ENCODE peak calls at places on chromosomes 6 and 20, in ten cellular contexts. Q is HCT116, W is breast epithelium, K is spleen, Z is HepG2, P is H1, F is stomach, U is suprapubic skin, O is HL-60, I is prostate gland. N is an unnamed sample.

GRCh38 chr6:161100072-161100471 is 108.5 kb downstream of the MAP3K4 start:
- DNase-seq in I (no peak), F (no peak), O (no peak), P (no peak), U (no peak), K (no peak), Q (no peak), W (no peak), Z (no peak), N (no peak)

GRCh38 chr20:51060301-51060700 is 37.4 kb upstream of the KCNG1 start:
- DNase-seq in W (no peak), F (no peak), K (no peak), O (no peak), P (no peak), Z (no peak), U (no peak), Q (no peak), I (no peak), N (no peak)

GRCh38 chr6:10389739-10390494 is 25.0 kb downstream of the TFAP2A start:
- DNase-seq in I (no peak), O (no peak), Z (no peak), W (no peak), P (no peak), F (no peak), K (no peak), Q (no peak), U (no peak), N (peak)

GRCh38 chr6:63525186-63525878 is 46.9 kb upstream of the LOC128125822 start:
- DNase-seq in Z (no peak), Q (peak), U (no peak), I (no peak), K (no peak), O (no peak), F (no peak), W (no peak), P (no peak), N (no peak)

GRCh38 chr6:15464211-15464725 is 198.6 kb downstream of the DTNBP1 start:
- DNase-seq in I (no peak), Z (peak), U (no peak), W (no peak), Q (peak), O (peak), K (no peak), P (peak), F (peak), N (no peak)

GRCh38 chr6:89385156-89385667 is 26.9 kb downstream of the RRAGD start:
- DNase-seq in Q (no peak), O (no peak), P (peak), F (no peak), W (no peak), U (no peak), Z (no peak), K (no peak), I (peak), N (no peak)

GRCh38 chr20:32536861-32537656 is 48.1 kb downstream of the NOL4L start:
- DNase-seq in K (peak), I (no peak), Z (no peak), U (no peak), W (no peak), F (peak), P (no peak), O (peak), Q (no peak), N (peak)

GRCh38 chr6:29861521-29862255 is 34.1 kb downstream of the HLA-G start:
- DNase-seq in I (no peak), Z (no peak), W (no peak), P (no peak), O (no peak), K (no peak), F (no peak), Q (no peak), U (no peak), N (no peak)

GRCh38 chr20:34581341-34582189 is 23.0 kb downstream of the MAP1LC3A start:
- DNase-seq in P (no peak), U (no peak), O (no peak), K (no peak), I (no peak), W (no peak), Z (no peak), F (no peak), Q (no peak), N (no peak)

GRCh38 chr6:29941916-29942274 is 437 bp upstream of the HLA-A start:
- DNase-seq in F (no peak), Z (no peak), Q (no peak), I (no peak), U (no peak), K (no peak), P (no peak), O (no peak), W (no peak), N (no peak)

GRCh38 chr6:4776967-4777925 is 1.0 kb downstream of the CDYL start:
- DNase-seq in W (no peak), I (peak), U (peak), P (no peak), O (peak), K (no peak), F (no peak), Z (no peak), Q (no peak), N (no peak)

GRCh38 chr6:71531841-71532240 is 243.2 kb downstream of the OGFRL1 start:
- DNase-seq in U (no peak), Q (no peak), O (no peak), F (no peak), W (peak), I (no peak), P (no peak), Z (no peak), K (no peak), N (no peak)

GRCh38 chr20:24963672-24964517 is 14.8 kb downstream of the CST7 start:
- DNase-seq in K (peak), Q (no peak), P (no peak), Z (no peak), U (no peak), F (no peak), I (no peak), W (no peak), O (no peak), N (no peak)

GRCh38 chr20:8457978-8458377 is 325.9 kb downstream of the PLCB1 start:
- DNase-seq in F (no peak), U (no peak), W (no peak), K (no peak), Z (no peak), O (peak), P (no peak), Q (no peak), I (no peak), N (no peak)

GRCh38 chr6:157273756-157274088 is 49.6 kb downstream of the TMEM242 start:
- DNase-seq in P (no peak), F (peak), Q (peak), U (no peak), K (peak), W (no peak), Z (peak), I (no peak), O (no peak), N (peak)

GRCh38 chr20:13788167-13788834 is 3.5 kb downstream of the NDUFAF5 start:
- DNase-seq in W (peak), O (peak), F (peak), Z (peak), U (no peak), I (peak), P (no peak), K (no peak), Q (peak), N (no peak)

GRCh38 chr6:129184808-129185366 is 301.9 kb downstream of the LAMA2 start:
- DNase-seq in Z (no peak), O (no peak), F (no peak), Q (no peak), K (no peak), W (no peak), I (no peak), U (no peak), P (no peak), N (no peak)

GRCh38 chr6:158869010-158869603 is 49.9 kb upstream of the EZR start:
- DNase-seq in U (peak), F (no peak), Z (no peak), P (no peak), W (no peak), O (no peak), I (peak), K (no peak), Q (peak), N (peak)

GRCh38 chr6:13454286-13455221 is 32.8 kb downstream of the GFOD1 start:
- DNase-seq in I (no peak), O (peak), P (no peak), Q (no peak), F (peak), Z (no peak), U (peak), W (peak), K (peak), N (no peak)
- TF ChIP-seq CTCF in I (no peak), O (no peak), P (no peak), Q (no peak), F (no peak), Z (peak), U (no peak), W (no peak), K (no peak), N (no peak)

GRCh38 chr6:85363870-85364269 is 86.0 kb upstream of the NT5E start:
- DNase-seq in P (no peak), Z (no peak), K (no peak), W (no peak), O (no peak), I (no peak), Q (no peak), U (no peak), F (no peak), N (no peak)

GRCh38 chr6:85361643-85362014 is 88.3 kb upstream of the NT5E start:
- DNase-seq in U (no peak), Z (no peak), I (no peak), O (no peak), Q (no peak), K (no peak), F (no peak), P (no peak), W (no peak), N (no peak)

GRCh38 chr6:85360794-85361642 is 88.9 kb upstream of the NT5E start:
- DNase-seq in Q (peak), U (no peak), Z (peak), I (no peak), K (no peak), F (no peak), O (no peak), W (peak), P (no peak), N (no peak)

GRCh38 chr6:85362652-85363310 is 87.1 kb upstream of the NT5E start:
- DNase-seq in Z (no peak), O (no peak), W (no peak), K (no peak), P (no peak), I (no peak), F (no peak), Q (no peak), U (no peak), N (no peak)

DNA sequence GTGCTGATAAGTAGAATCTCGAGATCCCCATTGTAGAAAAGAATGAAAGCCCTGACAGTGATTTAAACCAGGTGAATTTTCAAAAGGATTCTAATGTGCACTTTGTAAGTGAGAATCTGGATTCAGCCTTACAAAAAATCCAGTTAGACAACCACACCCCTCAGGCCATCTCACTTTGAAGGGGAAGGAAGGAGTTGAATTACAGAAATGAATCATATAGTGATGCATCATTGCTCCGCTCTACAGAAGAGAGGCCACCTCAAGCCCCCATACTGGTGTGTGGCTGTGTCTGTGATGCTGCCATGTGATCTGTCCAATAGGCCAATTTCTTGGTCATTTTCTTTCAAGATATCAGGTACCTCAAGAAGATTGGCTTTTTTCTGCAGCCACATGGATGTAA is 85.5 kb upstream of the NT5E start:
- DNase-seq in I (no peak), Q (peak), P (no peak), W (no peak), O (no peak), Z (no peak), F (no peak), U (no peak), K (no peak), N (no peak)
- TF ChIP-seq POLR2AphosphoS5 in I (no peak), Q (peak), P (no peak), W (no peak), O (no peak), Z (no peak), F (no peak), U (no peak), K (no peak), N (no peak)

DNA sequence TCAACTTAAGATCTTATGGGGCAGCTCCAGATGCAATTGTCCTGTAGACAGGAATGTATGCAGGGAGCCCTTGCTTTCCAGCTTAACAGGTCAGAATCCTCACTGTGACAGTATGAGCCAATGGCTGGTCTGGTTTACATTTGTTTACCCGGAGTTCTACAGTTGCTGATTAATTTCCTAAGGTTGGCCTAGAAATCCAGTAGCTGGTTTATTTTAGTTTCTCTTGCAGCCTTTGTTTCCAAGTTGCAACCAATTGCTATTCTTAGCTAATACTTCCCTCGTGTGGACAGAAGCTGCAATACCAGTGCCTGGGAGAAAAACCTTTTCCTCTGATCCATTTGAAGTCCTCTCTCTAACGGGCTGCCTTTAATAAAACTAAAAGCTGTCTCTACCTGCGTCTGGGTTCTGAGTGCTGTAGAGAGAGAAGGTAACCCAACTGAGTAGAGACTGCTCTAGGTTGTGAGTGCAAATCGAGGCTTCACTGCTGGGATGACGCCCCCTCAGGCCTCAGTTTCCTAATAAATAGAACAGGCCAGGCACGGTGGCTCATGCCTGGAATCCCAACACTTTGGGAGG is 45.9 kb downstream of the ZNF217 start:
- DNase-seq in Q (peak), P (peak), K (no peak), I (peak), W (peak), Z (peak), U (no peak), O (peak), F (peak), N (no peak)
- TF ChIP-seq CTCF in Q (peak), P (peak), K (peak), I (peak), W (peak), Z (peak), U (peak), O (peak), F (peak), N (peak)

DNA sequence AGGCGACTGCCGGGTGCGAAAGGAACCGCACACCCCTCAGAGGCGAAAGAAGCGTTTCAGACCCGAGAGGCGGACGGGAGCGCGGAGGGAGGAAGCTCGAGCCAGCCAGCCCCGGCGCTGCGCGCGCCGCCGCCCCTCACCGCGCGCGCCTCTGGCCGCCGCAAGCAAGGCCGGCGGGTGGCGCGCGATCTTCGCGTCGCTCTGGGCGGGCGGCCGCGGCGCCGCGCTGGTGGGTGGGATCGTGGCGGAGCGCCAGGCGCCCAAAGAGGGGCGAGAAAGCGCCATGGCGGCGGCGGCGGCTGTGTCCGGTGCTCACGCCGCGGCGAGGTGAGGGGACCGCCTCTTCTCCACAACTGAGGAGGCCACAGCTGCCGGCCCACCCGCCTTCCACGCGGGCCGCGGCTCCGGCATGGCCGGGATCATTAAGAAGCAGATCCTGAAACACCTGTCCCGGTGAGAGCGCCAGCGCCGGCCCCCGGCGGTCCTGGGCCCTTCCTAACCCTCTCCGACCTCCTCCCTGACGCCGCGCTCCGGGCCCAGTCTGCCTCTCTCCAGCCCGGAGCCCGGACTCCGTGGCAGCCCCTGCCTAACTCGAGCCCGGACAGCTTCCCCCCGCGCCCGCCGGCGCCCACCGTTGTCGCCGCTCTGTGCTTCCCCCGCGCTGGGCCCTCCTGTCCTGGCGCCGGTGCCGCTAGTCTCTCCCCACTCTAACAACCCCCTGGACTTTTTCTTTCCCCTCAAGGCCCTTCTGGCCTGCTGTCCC is at the start of gene BLTP3A:
- DNase-seq in O (peak), W (no peak), K (peak), F (peak), Z (peak), I (peak), Q (peak), U (peak), P (peak), N (peak)
- TF ChIP-seq POLR2AphosphoS5 in O (peak), W (no peak), K (peak), F (peak), Z (peak), I (no peak), Q (peak), U (no peak), P (peak), N (peak)

GRCh38 chr6:75525682-75526081 is 32.1 kb upstream of the FILIP1 start:
- DNase-seq in I (no peak), O (no peak), P (no peak), K (no peak), Z (no peak), Q (no peak), W (no peak), F (no peak), U (no peak), N (no peak)

GRCh38 chr6:75530696-75531095 is 37.1 kb upstream of the FILIP1 start:
- DNase-seq in K (no peak), F (no peak), P (no peak), Z (no peak), W (no peak), O (no peak), U (no peak), I (no peak), Q (no peak), N (no peak)

GRCh38 chr6:75528423-75528822 is 34.8 kb upstream of the FILIP1 start:
- DNase-seq in Z (no peak), P (no peak), W (no peak), I (no peak), U (no peak), F (no peak), Q (no peak), O (no peak), K (no peak), N (no peak)

GRCh38 chr6:75524322-75524972 is 30.8 kb upstream of the FILIP1 start:
- DNase-seq in P (no peak), U (no peak), Q (peak), I (peak), F (no peak), Z (peak), O (no peak), W (no peak), K (no peak), N (peak)

DNA sequence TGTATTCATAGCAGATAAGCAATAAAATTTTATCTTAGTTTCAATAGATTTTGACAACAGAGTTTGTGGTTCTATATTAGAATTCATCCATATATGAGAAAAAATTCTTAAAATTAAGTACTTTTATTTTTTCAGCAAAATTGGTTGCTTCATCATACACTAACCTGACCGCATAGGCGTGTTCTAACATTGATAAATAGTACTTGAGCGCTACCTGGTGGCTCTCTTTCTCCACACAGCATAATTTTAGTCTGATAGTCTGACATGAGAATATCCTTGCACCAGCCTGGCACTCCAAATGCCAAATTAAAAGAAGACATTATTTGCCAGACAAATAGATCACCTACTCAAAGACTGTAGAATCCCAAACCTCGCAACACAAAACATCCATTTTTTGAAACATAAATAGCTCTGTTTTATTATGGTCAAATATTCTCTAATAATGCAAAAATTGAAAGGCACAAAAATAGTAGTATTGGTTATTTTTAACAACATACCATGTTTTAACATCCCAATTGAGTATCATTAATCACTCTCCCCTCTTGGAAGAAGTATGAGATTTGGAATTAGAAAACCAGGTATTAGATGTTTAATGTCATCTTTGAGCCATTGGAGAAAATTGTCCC is 33.0 kb upstream of the FILIP1 start:
- DNase-seq in U (no peak), F (peak), Z (peak), K (no peak), P (peak), Q (peak), I (peak), O (peak), W (peak), N (peak)
- TF ChIP-seq CTCF in U (peak), F (peak), Z (peak), K (peak), P (peak), Q (peak), I (peak), O (peak), W (peak), N (peak)

GRCh38 chr6:45185403-45186251 is 142.5 kb upstream of the RUNX2 start:
- DNase-seq in P (no peak), U (no peak), I (no peak), F (no peak), Z (no peak), Q (no peak), K (no peak), W (no peak), O (no peak), N (no peak)
- TF ChIP-seq POLR2AphosphoS5 in P (no peak), U (no peak), I (no peak), F (no peak), Z (no peak), Q (no peak), K (no peak), W (no peak), O (no peak), N (no peak)

DNA sequence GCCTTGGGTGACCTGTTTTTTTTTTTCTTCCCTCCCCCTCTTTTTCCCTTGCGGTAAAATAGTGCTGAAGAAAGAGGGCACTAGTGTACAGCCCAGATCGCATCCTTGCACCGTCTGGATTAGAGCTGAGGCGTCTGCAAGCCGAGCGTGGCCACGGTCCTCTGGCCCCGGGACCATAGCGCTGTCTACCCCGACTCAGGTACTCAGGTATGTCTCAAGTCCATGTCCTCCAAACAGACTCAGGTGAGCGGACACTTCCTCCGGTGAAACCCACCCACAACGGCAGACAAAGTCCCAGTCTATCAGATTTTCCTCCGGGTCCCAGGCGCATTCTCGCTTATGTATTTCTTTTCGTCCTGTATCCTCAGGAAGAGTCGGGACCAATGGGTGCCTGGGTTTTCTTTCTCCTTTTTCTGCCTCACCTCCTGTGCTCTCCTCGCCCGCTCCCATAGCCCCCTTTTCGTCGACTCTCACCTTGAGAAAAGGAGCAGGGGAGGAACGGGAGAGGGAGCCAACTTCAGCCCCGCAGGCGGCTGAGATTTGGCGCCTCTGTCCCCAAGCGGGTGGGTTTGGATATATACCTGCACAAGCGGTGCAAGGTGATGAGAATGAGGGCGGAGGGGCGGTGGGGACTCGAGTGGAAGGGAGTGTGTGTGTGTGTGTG is 1.1 kb upstream of the GRM1 start:
- DNase-seq in F (no peak), W (no peak), U (no peak), P (peak), O (no peak), Q (no peak), K (no peak), I (no peak), Z (no peak), N (peak)
- TF ChIP-seq CTCF in F (no peak), W (no peak), U (no peak), P (peak), O (no peak), Q (no peak), K (no peak), I (no peak), Z (no peak), N (no peak)

N was measured in upper lobe of left lung.